ENCODE peak calls at places on chromosome 11, in six cellular contexts. One of them, this sample, is unnamed.

GRCh38 chr11:71355266-71355665 is 92.9 kb downstream of the DHCR7 start:
- DNase-seq in left cardiac atrium: no peak
- DNase-seq in NCI-H2107: no peak
- DNase-seq in tibial artery: no peak
- DNase-seq in endodermal cell: no peak
- DNase-seq in cardiac fibroblast: peak; percentile 34
- DNase-seq in this sample: no peak

GRCh38 chr11:3000032-3000961 is 8.2 kb upstream of the NAP1L4 start:
- DNase-seq in tibial artery: no peak
- DNase-seq in endodermal cell: no peak
- DNase-seq in NCI-H2107: no peak
- DNase-seq in cardiac fibroblast: peak; percentile 79
- DNase-seq in left cardiac atrium: peak; percentile 76
- DNase-seq in this sample: no peak

GRCh38 chr11:107999759-108000455 is 8.8 kb upstream of the CUL5 start:
- DNase-seq in NCI-H2107: peak; percentile 16
- DNase-seq in cardiac fibroblast: peak; percentile 57
- DNase-seq in endodermal cell: peak; percentile 91
- DNase-seq in tibial artery: no peak
- DNase-seq in left cardiac atrium: no peak
- DNase-seq in this sample: no peak

GRCh38 chr11:61919841-61920631 is 2.7 kb upstream of the RAB3IL1 start:
- DNase-seq in left cardiac atrium: no peak
- DNase-seq in cardiac fibroblast: no peak
- DNase-seq in NCI-H2107: no peak
- DNase-seq in endodermal cell: peak; percentile 60
- DNase-seq in tibial artery: no peak
- DNase-seq in this sample: no peak

GRCh38 chr11:75236062-75236461 is 4.5 kb upstream of the TPBGL start:
- DNase-seq in NCI-H2107: no peak
- DNase-seq in endodermal cell: peak; percentile 68
- DNase-seq in cardiac fibroblast: no peak
- DNase-seq in tibial artery: no peak
- DNase-seq in left cardiac atrium: no peak
- DNase-seq in this sample: no peak

GRCh38 chr11:69664901-69665300 is 10.3 kb downstream of the LTO1 start:
- DNase-seq in NCI-H2107: no peak
- DNase-seq in cardiac fibroblast: no peak
- DNase-seq in tibial artery: peak; percentile 17
- DNase-seq in left cardiac atrium: no peak
- DNase-seq in endodermal cell: no peak
- DNase-seq in this sample: no peak

GRCh38 chr11:9066432-9066925 is 24.9 kb downstream of the SCUBE2 start:
- DNase-seq in tibial artery: no peak
- DNase-seq in NCI-H2107: no peak
- DNase-seq in endodermal cell: no peak
- DNase-seq in left cardiac atrium: no peak
- DNase-seq in cardiac fibroblast: no peak
- DNase-seq in this sample: no peak

GRCh38 chr11:59206635-59207034 is 6.1 kb downstream of the MPEG1 start:
- DNase-seq in cardiac fibroblast: peak; percentile 54
- DNase-seq in tibial artery: no peak
- DNase-seq in endodermal cell: peak; percentile 88
- DNase-seq in left cardiac atrium: peak; percentile 37
- DNase-seq in NCI-H2107: no peak
- DNase-seq in this sample: no peak

GRCh38 chr11:100925935-100926334 is 203.7 kb downstream of the PGR start:
- DNase-seq in tibial artery: no peak
- DNase-seq in NCI-H2107: no peak
- DNase-seq in endodermal cell: no peak
- DNase-seq in left cardiac atrium: no peak
- DNase-seq in cardiac fibroblast: peak; percentile 50
- DNase-seq in this sample: no peak

GRCh38 chr11:110376711-110377324 is 52.9 kb upstream of the FDX1 start:
- DNase-seq in endodermal cell: peak; percentile 84
- DNase-seq in tibial artery: peak; percentile 64
- DNase-seq in left cardiac atrium: peak; percentile 86
- DNase-seq in NCI-H2107: peak; percentile 63
- DNase-seq in cardiac fibroblast: peak; percentile 95
- DNase-seq in this sample: no peak

GRCh38 chr11:119316729-119317591 is at the start of gene MCAM:
- DNase-seq in endodermal cell: peak; percentile 88
- DNase-seq in tibial artery: peak; percentile 79
- DNase-seq in left cardiac atrium: peak; percentile 69
- DNase-seq in cardiac fibroblast: peak; percentile 39
- DNase-seq in NCI-H2107: no peak
- DNase-seq in this sample: no peak